ENCODE peak calls at places on chromosomes 13 and 19, in four cellular contexts. H is GM20000, O is WTC11, W is Peyer's patch. Z is an unnamed sample.
A peak's percentile ranks its signal among the peaks of the same experiment; 100 is the strongest.

GRCh38 chr13:20414475-20415287 is 111.0 kb downstream of the CRYL1 start:
- DNase-seq in H (no peak), O (peak; percentile 63), W (no peak), Z (no peak)

GRCh38 chr13:110334841-110335490 is 27.9 kb downstream of the COL4A2 start:
- DNase-seq in H (no peak), O (no peak), W (no peak), Z (no peak)

GRCh38 chr13:42377640-42378382 is 105.9 kb downstream of the AKAP11 start:
- DNase-seq in H (peak; percentile 66), O (no peak), W (peak; percentile 53), Z (peak; percentile 58)

GRCh38 chr19:58182577-58182988 is 278 bp upstream of the ZNF274 start:
- DNase-seq in H (peak; percentile 94), O (no peak), W (peak; percentile 92), Z (peak; percentile 95)

GRCh38 chr13:24208314-24208713 is 47.8 kb downstream of the SPATA13 start:
- DNase-seq in H (no peak), O (no peak), W (no peak), Z (no peak)

GRCh38 chr19:2266183-2266993 is 10.2 kb upstream of the JSRP1 start:
- DNase-seq in H (peak; percentile 74), O (peak; percentile 20), W (peak; percentile 91), Z (peak; percentile 71)

GRCh38 chr19:58558623-58559274 is 338 bp upstream of the UBE2M start:
- DNase-seq in H (peak; percentile 97), O (peak; percentile 100), W (peak; percentile 99), Z (peak; percentile 100)

GRCh38 chr13:72403396-72404010 is 323.9 kb downstream of the MZT1 start:
- DNase-seq in H (no peak), O (no peak), W (no peak), Z (no peak)

GRCh38 chr13:94254737-94255136 is 224.7 kb downstream of the DCT start:
- DNase-seq in H (no peak), O (no peak), W (no peak), Z (no peak)

GRCh38 chr13:112322562-112322961 is 53.6 kb upstream of the SPACA7 start:
- DNase-seq in H (no peak), O (no peak), W (no peak), Z (no peak)

GRCh38 chr19:39845621-39846175 is 481 bp downstream of the FBL start:
- DNase-seq in H (no peak), O (no peak), W (no peak), Z (no peak)
- TF ChIP-seq CTCF in H (no peak), O (no peak), W (no peak), Z (no peak)

GRCh38 chr19:55018633-55019032 is 19.4 kb downstream of the GP6 start:
- DNase-seq in H (no peak), O (no peak), W (no peak), Z (no peak)

GRCh38 chr19:55028757-55029156 is 9.3 kb downstream of the GP6 start:
- DNase-seq in H (no peak), O (no peak), W (no peak), Z (no peak)

GRCh38 chr19:55027472-55028337 is 10.4 kb downstream of the GP6 start:
- DNase-seq in H (no peak), O (no peak), W (no peak), Z (peak; percentile 12)

GRCh38 chr19:55018216-55018615 is 19.8 kb downstream of the GP6 start:
- DNase-seq in H (no peak), O (no peak), W (no peak), Z (no peak)

GRCh38 chr19:55024111-55024510 is 14.0 kb downstream of the GP6 start:
- DNase-seq in H (no peak), O (no peak), W (no peak), Z (no peak)
- TF ChIP-seq CTCF in H (no peak), O (no peak), W (no peak), Z (no peak)

DNA sequence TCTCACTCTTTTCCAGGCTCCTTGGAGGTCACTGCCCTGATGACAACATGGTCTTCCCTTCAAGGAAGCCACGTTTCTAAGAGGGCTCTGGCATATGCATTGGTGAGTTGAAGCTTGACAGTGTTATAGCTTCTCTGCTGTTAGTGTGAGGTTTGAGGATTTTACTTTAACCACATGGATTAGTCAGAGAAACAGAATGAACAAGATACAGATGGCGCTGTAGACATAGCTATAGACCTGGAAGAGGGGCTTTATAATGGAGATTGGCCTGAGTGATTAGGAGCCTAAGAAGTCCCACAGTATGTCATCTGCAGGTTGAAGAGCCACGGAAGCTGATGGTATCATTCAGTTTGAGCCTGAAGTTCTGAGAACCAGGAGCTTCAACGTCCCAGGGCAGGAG is 18.4 kb upstream of the URI1 start:
- DNase-seq in H (no peak), O (no peak), W (no peak), Z (no peak)
- TF ChIP-seq CTCF in H (no peak), O (no peak), W (no peak), Z (no peak)

GRCh38 chr13:78759704-78760103 is 100.7 kb upstream of the OBI1 start:
- DNase-seq in H (no peak), O (no peak), W (no peak), Z (no peak)

GRCh38 chr13:78762825-78763224 is 103.9 kb upstream of the OBI1 start:
- DNase-seq in H (no peak), O (no peak), W (no peak), Z (no peak)

GRCh38 chr13:78768950-78769349 is 110.0 kb upstream of the OBI1 start:
- DNase-seq in H (no peak), O (no peak), W (no peak), Z (no peak)

GRCh38 chr13:78764665-78765064 is 105.7 kb upstream of the OBI1 start:
- DNase-seq in H (no peak), O (peak; percentile 31), W (no peak), Z (no peak)
- TF ChIP-seq CTCF in H (no peak), O (no peak), W (no peak), Z (no peak)

GRCh38 chr19:16497042-16497441 is 848 bp downstream of the C19orf44 start:
- DNase-seq in H (no peak), O (no peak), W (no peak), Z (no peak)

GRCh38 chr19:16497837-16498236 is 1.6 kb downstream of the C19orf44 start:
- DNase-seq in H (no peak), O (no peak), W (no peak), Z (no peak)

GRCh38 chr19:16496613-16496983 is 404 bp downstream of the C19orf44 start:
- DNase-seq in H (no peak), O (no peak), W (peak; percentile 23), Z (no peak)

GRCh38 chr19:16495982-16496612 is at the start of the genes C19orf44 and CALR3:
- DNase-seq in H (peak; percentile 94), O (peak; percentile 98), W (peak; percentile 99), Z (peak; percentile 99)
- TF ChIP-seq CTCF in H (no peak), O (no peak), W (no peak), Z (no peak)

GRCh38 chr19:49430678-49431329 is 5.6 kb downstream of the GFY start:
- DNase-seq in H (no peak), O (no peak), W (no peak), Z (peak; percentile 66)
- TF ChIP-seq CTCF in H (peak; percentile 32), O (peak; percentile 21), W (no peak), Z (peak; percentile 30)

Z was measured in activated CD8-positive, alpha-beta T cell treated with anti-CD3 and anti-CD28 coated beads for 36 hours.